ENCODE peak calls at places on chromosomes 13 and 19, in ten cellular contexts. C is hepatic stellate cell; D is Calu3; Y is stimulated activated CD4-positive, alpha-beta T cell treated with anti-CD3 and anti-CD28 coated beads, Interleukin-1b, Interleukin-23, amount 100 ng/mL, for 1 hour; K is left cardiac atrium; G is neuronal stem cell; M is HT-29; H is amygdala; F is iPS-NIHi11; P is EL. W is an unnamed sample.

GRCh38 chr19:51771369-51771768 is 10.4 kb downstream of the FPR2 start:
- DNase-seq in H (no peak), P (no peak), G (no peak), F (no peak), D (no peak), M (no peak), C (no peak), Y (no peak), K (no peak), W (no peak)

GRCh38 chr13:45773236-45773635 is 71.1 kb downstream of the CBY2 start:
- DNase-seq in C (no peak), P (peak), G (no peak), H (no peak), K (no peak), Y (no peak), D (no peak), M (no peak), F (no peak), W (no peak)

GRCh38 chr13:66778461-66778860 is 451.7 kb downstream of the PCDH9 start:
- DNase-seq in D (no peak), G (no peak), C (no peak), K (no peak), Y (no peak), M (no peak), F (no peak), P (no peak), H (no peak), W (no peak)

GRCh38 chr19:44726465-44726864 is 22.0 kb upstream of the BCL3 start:
- DNase-seq in F (no peak), D (no peak), Y (no peak), P (no peak), M (no peak), G (no peak), C (no peak), H (no peak), K (no peak), W (peak)

GRCh38 chr19:524062-524674 is 7.4 kb upstream of the CDC34 start:
- DNase-seq in K (no peak), Y (no peak), C (peak), M (no peak), G (no peak), H (no peak), F (no peak), D (no peak), P (no peak), W (peak)

GRCh38 chr19:10979950-10980349 is 19.1 kb downstream of the SMARCA4 start:
- DNase-seq in G (no peak), C (peak), Y (no peak), H (no peak), P (no peak), F (no peak), D (no peak), M (no peak), K (no peak), W (no peak)

GRCh38 chr19:507286-508203 is at the start of gene TPGS1:
- DNase-seq in K (peak), F (peak), Y (peak), P (peak), H (peak), M (peak), G (peak), C (peak), D (peak), W (peak)

GRCh38 chr19:6273701-6274601 is 5.8 kb downstream of the MLLT1 start:
- DNase-seq in F (no peak), C (peak), D (peak), M (peak), Y (no peak), P (peak), K (peak), G (no peak), H (peak), W (peak)

GRCh38 chr13:66634384-66634783 is 595.8 kb downstream of the PCDH9 start:
- DNase-seq in D (no peak), K (no peak), F (no peak), P (no peak), G (no peak), H (no peak), Y (no peak), M (no peak), C (no peak), W (no peak)

GRCh38 chr19:17473041-17473440 is 2.7 kb downstream of the SLC27A1 start:
- DNase-seq in G (no peak), Y (no peak), K (no peak), P (peak), C (no peak), M (no peak), F (no peak), H (no peak), D (peak), W (no peak)

GRCh38 chr13:98853791-98854191 is 101.3 kb upstream of the SLC15A1 start:
- DNase-seq in C (no peak), M (no peak), Y (peak), K (no peak), H (no peak), P (peak), G (no peak), F (no peak), D (no peak), W (no peak)

GRCh38 chr19:12834976-12835757 is 788 bp upstream of the RTBDN start:
- DNase-seq in G (no peak), Y (no peak), D (peak), M (peak), H (peak), K (peak), C (no peak), P (peak), F (peak), W (no peak)

GRCh38 chr19:10924597-10924996 is 3.8 kb downstream of the YIPF2 start:
- DNase-seq in D (no peak), C (no peak), M (no peak), H (no peak), K (no peak), P (no peak), Y (no peak), G (no peak), F (no peak), W (no peak)

GRCh38 chr13:31012285-31013024 is 80.0 kb downstream of the TEX26 start:
- DNase-seq in C (peak), K (no peak), Y (no peak), P (peak), M (peak), F (peak), G (no peak), D (peak), H (no peak), W (peak)

GRCh38 chr19:5297272-5297669 is 43.3 kb downstream of the PTPRS start:
- DNase-seq in C (no peak), M (no peak), H (no peak), Y (no peak), F (no peak), K (no peak), P (no peak), D (no peak), G (no peak), W (no peak)

GRCh38 chr13:97434417-97435296 is 688 bp downstream of the RAP2A start:
- DNase-seq in H (peak), C (no peak), M (peak), D (peak), F (no peak), Y (peak), K (peak), P (peak), G (peak), W (no peak)

GRCh38 chr19:35719402-35720162 is 1.8 kb downstream of the KMT2B start:
- DNase-seq in K (no peak), M (no peak), P (no peak), H (no peak), F (no peak), Y (no peak), C (no peak), D (no peak), G (no peak), W (peak)

GRCh38 chr19:1098177-1099051 is 3.2 kb upstream of the POLR2E start:
- DNase-seq in P (no peak), H (no peak), D (no peak), F (no peak), Y (no peak), C (no peak), M (peak), G (no peak), K (no peak), W (peak)

GRCh38 chr19:54186934-54187381 is 2.4 kb downstream of the MBOAT7 start:
- DNase-seq in Y (no peak), F (no peak), D (no peak), P (no peak), C (no peak), M (no peak), K (no peak), H (no peak), G (no peak), W (no peak)

GRCh38 chr13:110447058-110447511 is 114.4 kb downstream of the RAB20 start:
- DNase-seq in P (peak), F (no peak), C (no peak), H (no peak), G (no peak), K (no peak), Y (no peak), D (no peak), M (no peak), W (peak)

GRCh38 chr19:5172859-5173577 is 167.6 kb downstream of the PTPRS start:
- DNase-seq in D (peak), P (peak), K (no peak), F (no peak), H (peak), Y (no peak), M (no peak), G (no peak), C (peak), W (no peak)

GRCh38 chr19:4012092-4012974 is 4.8 kb downstream of the PIAS4 start:
- DNase-seq in F (no peak), H (no peak), K (no peak), Y (no peak), G (no peak), P (no peak), D (no peak), M (no peak), C (no peak), W (no peak)

GRCh38 chr19:42199440-42200115 is 17.9 kb downstream of the DEDD2 start:
- DNase-seq in D (no peak), Y (no peak), F (peak), M (no peak), C (no peak), P (no peak), G (no peak), H (no peak), K (peak), W (no peak)

GRCh38 chr13:83298636-83299035 is 583.6 kb downstream of the SLITRK1 start:
- DNase-seq in P (no peak), M (no peak), Y (no peak), D (no peak), H (no peak), C (no peak), G (no peak), F (no peak), K (no peak), W (no peak)

GRCh38 chr19:40798997-40799557 is at the start of gene EGLN2:
- DNase-seq in P (no peak), Y (no peak), K (no peak), D (no peak), C (peak), H (no peak), M (no peak), F (peak), G (no peak), W (no peak)

GRCh38 chr13:78317030-78317429 is 286.3 kb downstream of the POU4F1 start:
- DNase-seq in C (no peak), M (peak), P (no peak), G (peak), H (no peak), D (no peak), K (no peak), Y (no peak), F (peak), W (no peak)

GRCh38 chr13:45340422-45341033 is 455 bp downstream of the TPT1 start:
- DNase-seq in K (peak), Y (peak), P (peak), H (peak), F (peak), M (peak), C (peak), D (peak), G (peak), W (peak)

GRCh38 chr13:80339841-80340642 is 884 bp downstream of the SPRY2 start:
- DNase-seq in M (peak), P (peak), H (peak), C (peak), K (peak), G (peak), D (peak), F (no peak), Y (no peak), W (peak)

GRCh38 chr13:40503966-40504591 is 162.4 kb downstream of the FOXO1 start:
- DNase-seq in P (peak), Y (no peak), G (no peak), C (peak), K (peak), M (peak), H (no peak), F (no peak), D (no peak), W (peak)

GRCh38 chr19:17448190-17448967 is at the start of gene TMEM221:
- DNase-seq in C (peak), F (peak), D (peak), K (peak), M (no peak), G (no peak), Y (peak), P (peak), H (no peak), W (no peak)

GRCh38 chr19:16371540-16371986 is 46.9 kb downstream of the KLF2 start:
- DNase-seq in P (no peak), K (peak), Y (peak), G (no peak), D (peak), F (no peak), M (peak), C (no peak), H (no peak), W (no peak)

GRCh38 chr13:59521549-59521948 is 642.2 kb downstream of the DIAPH3 start:
- DNase-seq in K (no peak), H (no peak), G (no peak), C (no peak), F (no peak), P (no peak), M (no peak), Y (no peak), D (no peak), W (no peak)

GRCh38 chr13:44767257-44767656 is 191.1 kb upstream of the TSC22D1 start:
- DNase-seq in C (no peak), P (no peak), D (no peak), K (no peak), G (no peak), F (no peak), H (no peak), Y (no peak), M (no peak), W (no peak)

GRCh38 chr13:106262886-106263285 is 272.6 kb downstream of the EFNB2 start:
- DNase-seq in H (no peak), P (no peak), M (peak), Y (no peak), D (no peak), G (no peak), C (no peak), K (no peak), F (no peak), W (no peak)

GRCh38 chr13:23505007-23505406 is 65.2 kb upstream of the TNFRSF19 start:
- DNase-seq in K (no peak), P (peak), Y (no peak), C (peak), D (no peak), H (no peak), F (no peak), G (no peak), M (no peak), W (no peak)

GRCh38 chr13:59088716-59089115 is 1075.0 kb downstream of the DIAPH3 start:
- DNase-seq in Y (no peak), G (no peak), P (no peak), C (peak), F (no peak), H (no peak), D (no peak), M (no peak), K (no peak), W (no peak)

GRCh38 chr13:44305845-44306244 is 67.8 kb upstream of the SERP2 start:
- DNase-seq in P (peak), F (no peak), M (no peak), Y (no peak), G (peak), H (no peak), D (no peak), K (no peak), C (no peak), W (no peak)

GRCh38 chr13:46716821-46717220 is 80.1 kb downstream of the ESD start:
- DNase-seq in K (no peak), D (no peak), Y (no peak), P (no peak), H (no peak), G (no peak), F (no peak), M (no peak), C (no peak), W (no peak)

W was measured in HepG2.